ENCODE peak calls at places on chromosomes 7 and 10, in ten cellular contexts. G is left lung, F is BJ, O is A549, J is K562, Z is tibial nerve, H is GM12865, N is colonic mucosa, A is kidney epithelial cell, U is mucosa of descending colon. R is an unnamed sample.

GRCh38 chr10:71765176-71765906 is 8.0 kb downstream of the VSIR start:
- DNase-seq in G (no peak), F (no peak), O (peak), J (no peak), Z (no peak), H (no peak), N (no peak), A (no peak), U (peak), R (peak)

GRCh38 chr10:97025613-97026242 is 160.0 kb downstream of the SLIT1 start:
- DNase-seq in G (no peak), F (no peak), O (peak), J (peak), Z (peak), H (peak), N (peak), A (no peak), U (no peak), R (peak)

GRCh38 chr7:130987092-130987491 is 253.1 kb upstream of the KLF14 start:
- DNase-seq in G (peak), F (no peak), O (peak), J (no peak), Z (no peak), H (no peak), N (no peak), A (no peak), U (no peak), R (no peak)

GRCh38 chr7:132614428-132615076 is 38.3 kb upstream of the PLXNA4 start:
- DNase-seq in G (peak), F (no peak), O (no peak), J (no peak), Z (peak), H (no peak), N (peak), A (no peak), U (no peak), R (peak)

GRCh38 chr10:16965740-16966447 is 148.7 kb upstream of the RSU1 start:
- DNase-seq in G (no peak), F (peak), O (peak), J (no peak), Z (peak), H (no peak), N (no peak), A (peak), U (no peak), R (peak)

GRCh38 chr7:104963991-104964385 is 50.0 kb upstream of the KMT2E start:
- DNase-seq in G (no peak), F (no peak), O (peak), J (no peak), Z (no peak), H (peak), N (no peak), A (no peak), U (no peak), R (peak)

GRCh38 chr7:106456339-106456738 is 171.6 kb upstream of the NAMPT start:
- DNase-seq in G (no peak), F (no peak), O (no peak), J (no peak), Z (no peak), H (no peak), N (no peak), A (no peak), U (no peak), R (no peak)

GRCh38 chr7:1986366-1987083 is 246.2 kb downstream of the MAD1L1 start:
- DNase-seq in G (peak), F (no peak), O (no peak), J (no peak), Z (no peak), H (no peak), N (no peak), A (no peak), U (peak), R (no peak)

GRCh38 chr7:155358066-155358947 is 60.6 kb downstream of the INSIG1 start:
- DNase-seq in G (peak), F (no peak), O (no peak), J (no peak), Z (no peak), H (no peak), N (no peak), A (no peak), U (no peak), R (no peak)

GRCh38 chr7:73770002-73770859 is at the start of gene CLDN3:
- DNase-seq in G (peak), F (no peak), O (peak), J (no peak), Z (no peak), H (no peak), N (peak), A (peak), U (peak), R (no peak)

GRCh38 chr7:102992820-102993531 is 80.2 kb downstream of the LRRC17 start:
- DNase-seq in G (no peak), F (peak), O (peak), J (peak), Z (no peak), H (no peak), N (peak), A (peak), U (no peak), R (peak)

GRCh38 chr7:99949645-99950228 is 20.3 kb upstream of the GJC3 start:
- DNase-seq in G (no peak), F (no peak), O (peak), J (no peak), Z (no peak), H (peak), N (no peak), A (no peak), U (no peak), R (peak)

GRCh38 chr7:75971961-75972763 is 22.2 kb downstream of the TMEM120A start:
- DNase-seq in G (no peak), F (no peak), O (peak), J (no peak), Z (no peak), H (no peak), N (peak), A (no peak), U (peak), R (no peak)

GRCh38 chr10:66591865-66592264 is 334.0 kb upstream of the LRRTM3 start:
- DNase-seq in G (no peak), F (no peak), O (no peak), J (no peak), Z (no peak), H (no peak), N (no peak), A (peak), U (no peak), R (peak)

GRCh38 chr10:2852574-2853323 is 214.6 kb upstream of the PFKP start:
- DNase-seq in G (no peak), F (no peak), O (no peak), J (no peak), Z (no peak), H (no peak), N (no peak), A (no peak), U (no peak), R (no peak)

GRCh38 chr7:149854611-149855367 is 16.6 kb downstream of the ZNF862 start:
- DNase-seq in G (no peak), F (no peak), O (no peak), J (no peak), Z (peak), H (no peak), N (peak), A (no peak), U (peak), R (peak)

GRCh38 chr10:71715026-71715425 is 4.6 kb downstream of the C10orf105 start:
- DNase-seq in G (no peak), F (no peak), O (no peak), J (no peak), Z (no peak), H (no peak), N (no peak), A (no peak), U (no peak), R (no peak)

GRCh38 chr10:33265621-33266020 is 68.8 kb downstream of the NRP1 start:
- DNase-seq in G (no peak), F (no peak), O (no peak), J (no peak), Z (no peak), H (peak), N (peak), A (no peak), U (no peak), R (no peak)

GRCh38 chr10:12419279-12419847 is 70.0 kb downstream of the CAMK1D start:
- DNase-seq in G (no peak), F (peak), O (peak), J (no peak), Z (peak), H (peak), N (no peak), A (peak), U (peak), R (peak)

GRCh38 chr7:65892832-65893231 is 20.0 kb downstream of the VKORC1L1 start:
- DNase-seq in G (no peak), F (no peak), O (no peak), J (no peak), Z (no peak), H (no peak), N (no peak), A (no peak), U (no peak), R (no peak)

GRCh38 chr10:132399117-132400035 is 2.4 kb downstream of the PWWP2B start:
- DNase-seq in G (peak), F (no peak), O (no peak), J (no peak), Z (no peak), H (no peak), N (peak), A (no peak), U (peak), R (no peak)

GRCh38 chr10:118543714-118544400 is 51.6 kb downstream of the PRLHR start:
- DNase-seq in G (no peak), F (no peak), O (peak), J (peak), Z (no peak), H (peak), N (peak), A (no peak), U (no peak), R (peak)

GRCh38 chr7:98058186-98058585 is 48.5 kb upstream of the LMTK2 start:
- DNase-seq in G (no peak), F (no peak), O (no peak), J (no peak), Z (no peak), H (no peak), N (no peak), A (no peak), U (peak), R (no peak)

GRCh38 chr7:131370523-131370968 is 42.9 kb downstream of the MKLN1 start:
- DNase-seq in G (no peak), F (no peak), O (no peak), J (no peak), Z (no peak), H (peak), N (no peak), A (peak), U (no peak), R (peak)

GRCh38 chr7:22969010-22969431 is 44.9 kb downstream of the HYCC1 start:
- DNase-seq in G (peak), F (no peak), O (no peak), J (no peak), Z (no peak), H (no peak), N (no peak), A (no peak), U (no peak), R (no peak)

DNA sequence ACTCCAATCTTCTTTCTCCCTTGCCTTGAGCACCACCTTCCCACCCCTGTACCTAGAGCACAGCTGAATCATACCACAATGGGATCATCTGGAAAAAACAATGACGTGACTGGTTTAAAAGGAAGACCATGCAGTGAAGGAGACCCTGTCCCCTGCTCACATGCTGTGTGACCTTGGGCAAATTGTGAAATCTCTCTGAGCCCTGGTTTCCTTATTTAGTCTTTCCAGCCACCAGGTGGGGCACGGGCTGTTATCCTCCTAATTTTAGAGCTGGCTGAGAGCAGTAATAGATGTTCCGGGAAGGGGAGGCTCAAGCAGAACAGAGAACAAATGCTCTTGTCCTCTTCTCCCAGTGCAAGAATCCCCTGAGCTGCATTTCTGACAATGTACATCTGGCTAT is 198.3 kb downstream of the RPS24 start:
- DNase-seq in G (no peak), F (no peak), O (no peak), J (no peak), Z (peak), H (no peak), N (no peak), A (no peak), U (no peak), R (no peak)
- TF ChIP-seq CTCF in G (no peak), F (peak), O (peak), J (peak), Z (peak), H (no peak), N (no peak), A (no peak), U (no peak), R (no peak)

GRCh38 chr7:26657139-26657753 is 207.1 kb downstream of the SKAP2 start:
- DNase-seq in G (no peak), F (no peak), O (no peak), J (no peak), Z (no peak), H (no peak), N (no peak), A (no peak), U (no peak), R (no peak)
- H3K4me3 ChIP-seq in G (no peak), F (no peak), O (no peak), J (no peak), Z (no peak), H (no peak), N (no peak), A (no peak), U (no peak), R (no peak)

GRCh38 chr7:37635368-37635767 is 48.2 kb upstream of the GPR141 start:
- DNase-seq in G (no peak), F (no peak), O (no peak), J (no peak), Z (no peak), H (no peak), N (no peak), A (no peak), U (no peak), R (no peak)
- TF ChIP-seq CTCF in G (no peak), F (no peak), O (no peak), J (no peak), Z (no peak), H (no peak), N (no peak), A (no peak), U (no peak), R (no peak)

GRCh38 chr10:30436688-30437038 is 2.7 kb downstream of the MAP3K8 start:
- DNase-seq in G (no peak), F (no peak), O (no peak), J (no peak), Z (no peak), H (no peak), N (no peak), A (no peak), U (no peak), R (peak)
- H3K4me3 ChIP-seq in G (peak), F (peak), O (peak), J (peak), Z (peak), H (peak), N (peak), A (no peak), U (no peak), R (peak)

DNA sequence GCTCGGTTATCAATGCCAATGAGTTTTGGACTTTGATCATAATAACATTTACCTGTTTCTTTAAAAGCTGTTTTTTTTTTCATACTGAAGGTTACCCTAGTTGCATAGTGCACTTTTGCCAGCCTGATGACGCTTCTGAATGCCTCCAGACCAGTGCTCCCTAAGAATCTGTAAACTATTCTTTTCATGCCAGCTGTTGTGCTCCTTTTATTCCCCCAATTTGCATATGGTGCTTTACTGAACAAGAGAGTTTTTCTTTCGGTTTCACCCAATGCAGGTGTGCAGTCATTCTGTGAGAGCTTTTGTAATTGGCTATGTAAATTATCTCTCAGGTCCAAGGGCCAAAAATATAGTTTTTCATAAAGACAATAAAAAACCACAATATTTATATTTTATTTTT is 48.1 kb upstream of the GLCCI1 start:
- DNase-seq in G (no peak), F (no peak), O (no peak), J (no peak), Z (no peak), H (peak), N (peak), A (no peak), U (no peak), R (no peak)
- TF ChIP-seq CTCF in G (no peak), F (no peak), O (no peak), J (no peak), Z (no peak), H (no peak), N (no peak), A (no peak), U (no peak), R (no peak)

DNA sequence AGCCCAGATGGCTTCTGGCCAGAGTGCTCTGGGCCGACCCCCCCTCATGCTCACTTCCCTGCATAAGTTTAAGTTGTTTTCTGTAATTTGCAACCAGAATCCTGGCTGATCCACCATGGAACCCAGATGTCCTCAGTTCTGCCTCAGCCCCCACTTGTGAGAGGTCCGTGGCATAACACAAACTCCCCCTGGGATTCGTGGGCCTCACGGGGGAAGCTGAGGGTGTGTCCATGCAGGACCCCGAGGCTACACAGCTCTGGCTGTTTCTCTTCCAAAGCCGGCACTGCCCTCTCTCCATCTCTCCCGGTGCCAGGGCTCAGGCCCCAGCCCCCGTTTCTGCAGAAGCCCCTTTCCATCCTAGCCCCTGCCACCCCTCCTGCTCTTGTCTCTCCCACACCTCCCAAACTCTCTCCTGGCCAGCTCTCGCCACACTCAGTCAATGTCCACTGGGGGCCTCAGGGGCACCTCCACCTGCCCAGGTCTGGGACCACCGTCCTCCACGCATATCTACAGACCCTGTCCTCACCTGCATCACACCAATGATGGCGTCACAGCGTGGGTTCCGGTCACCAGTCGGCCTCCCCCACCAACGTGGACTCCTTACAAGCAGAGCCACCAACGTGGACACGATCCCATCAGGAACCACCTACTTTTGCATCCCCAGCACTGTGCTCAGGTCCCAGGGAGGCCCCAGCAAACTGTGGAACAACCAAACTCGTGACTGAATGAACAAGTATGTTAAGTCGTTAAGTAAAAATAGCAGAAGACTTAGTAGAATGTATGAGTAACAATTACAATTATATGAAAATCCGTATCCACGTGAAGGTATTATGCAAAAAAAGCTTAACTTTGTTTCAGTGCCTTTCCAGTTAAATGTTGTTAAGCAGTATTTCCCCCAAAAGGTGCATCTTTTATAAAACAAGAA is 38.5 kb downstream of the DIP2C start:
- DNase-seq in G (no peak), F (peak), O (no peak), J (no peak), Z (no peak), H (no peak), N (no peak), A (no peak), U (no peak), R (no peak)
- H3K4me3 ChIP-seq in G (no peak), F (no peak), O (no peak), J (no peak), Z (peak), H (no peak), N (peak), A (no peak), U (no peak), R (no peak)

DNA sequence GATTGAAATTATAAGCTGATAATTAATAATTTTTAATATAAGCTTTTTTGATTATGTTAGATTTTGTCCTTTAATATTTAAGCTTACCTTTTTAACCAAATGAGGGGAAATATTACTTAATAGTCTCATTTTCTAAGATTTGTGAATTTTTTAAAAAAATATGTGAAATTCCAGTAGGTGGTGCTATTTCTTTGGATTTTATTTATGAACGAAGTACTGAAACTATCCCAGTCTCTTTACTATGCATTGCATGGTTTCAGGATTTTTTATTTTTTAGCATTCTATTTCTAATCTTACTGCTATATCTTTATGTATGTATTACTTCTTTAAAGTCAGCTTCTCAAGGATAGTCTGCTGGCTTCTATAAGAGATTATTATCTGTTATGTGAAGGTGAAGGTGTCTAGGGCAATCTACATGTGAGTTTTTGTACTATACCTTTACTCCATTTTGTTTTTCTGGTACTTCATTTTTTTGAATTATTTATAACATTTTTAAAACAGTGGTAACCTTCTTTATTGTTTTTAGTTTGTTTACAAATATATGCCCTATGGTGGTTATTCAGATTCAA is 78.3 kb downstream of the ATRNL1 start:
- DNase-seq in G (no peak), F (no peak), O (no peak), J (no peak), Z (no peak), H (peak), N (no peak), A (no peak), U (no peak), R (peak)
- TF ChIP-seq CTCF in G (peak), F (peak), O (peak), J (no peak), Z (no peak), H (peak), N (peak), A (peak), U (no peak), R (peak)

GRCh38 chr10:53843691-53844362 is 957.2 kb downstream of the PCDH15 start:
- DNase-seq in G (no peak), F (no peak), O (no peak), J (no peak), Z (peak), H (no peak), N (no peak), A (peak), U (no peak), R (peak)
- H3K4me3 ChIP-seq in G (no peak), F (no peak), O (no peak), J (no peak), Z (no peak), H (no peak), N (no peak), A (no peak), U (no peak), R (no peak)

R was measured in astrocyte of the spinal cord.